ENCODE peak calls at places on chromosomes 2 and 18, in six cellular contexts. K is HepG2, V is HCT116, E is H1, D is GM12878, X is K562. A is an unnamed sample.

GRCh38 chr2:158034198-158034831 is 67.4 kb upstream of the UPP2 start:
- DNase-seq in K (peak), V (peak), E (no peak), D (no peak), X (peak), A (peak)

GRCh38 chr2:234763051-234763909 is 188.5 kb upstream of the SH3BP4 start:
- DNase-seq in K (peak), V (no peak), E (no peak), D (no peak), X (no peak), A (no peak)

GRCh38 chr18:23936371-23936958 is 78.1 kb upstream of the TTC39C start:
- DNase-seq in K (peak), V (no peak), E (no peak), D (no peak), X (no peak), A (no peak)

GRCh38 chr2:111139637-111140317 is 19.1 kb downstream of the BCL2L11 start:
- DNase-seq in K (no peak), V (no peak), E (no peak), D (no peak), X (no peak), A (no peak)

GRCh38 chr18:1056404-1056803 is 151.7 kb downstream of the ADCYAP1 start:
- DNase-seq in K (no peak), V (no peak), E (no peak), D (no peak), X (no peak), A (no peak)

GRCh38 chr2:160652236-160652635 is 158.6 kb upstream of the RBMS1 start:
- DNase-seq in K (no peak), V (no peak), E (no peak), D (no peak), X (no peak), A (no peak)

GRCh38 chr2:31138037-31138962 is at the start of gene GALNT14:
- DNase-seq in K (no peak), V (no peak), E (peak), D (no peak), X (no peak), A (peak)

GRCh38 chr2:55430536-55430935 is 10.9 kb upstream of the CCDC88A start:
- DNase-seq in K (no peak), V (no peak), E (no peak), D (no peak), X (no peak), A (no peak)

GRCh38 chr18:44079602-44080001 is 601.1 kb upstream of the SETBP1 start:
- DNase-seq in K (peak), V (no peak), E (no peak), D (no peak), X (no peak), A (no peak)

GRCh38 chr2:95297088-95297487 is at the start of gene KCNIP3:
- DNase-seq in K (no peak), V (no peak), E (no peak), D (no peak), X (no peak), A (peak)

GRCh38 chr2:189896809-189897208 is 112.6 kb downstream of the PMS1 start:
- DNase-seq in K (peak), V (no peak), E (no peak), D (no peak), X (no peak), A (no peak)

GRCh38 chr2:209476367-209477191 is 52.7 kb downstream of the MAP2 start:
- DNase-seq in K (no peak), V (no peak), E (no peak), D (no peak), X (no peak), A (no peak)

GRCh38 chr2:177874678-177875077 is 197.9 kb downstream of the PDE11A start:
- DNase-seq in K (no peak), V (no peak), E (no peak), D (no peak), X (no peak), A (no peak)

GRCh38 chr2:98702127-98702802 is 28.7 kb downstream of the MGAT4A start:
- DNase-seq in K (peak), V (no peak), E (no peak), D (no peak), X (no peak), A (no peak)

GRCh38 chr2:86065512-86065911 is 40.2 kb downstream of the POLR1A start:
- DNase-seq in K (no peak), V (no peak), E (no peak), D (no peak), X (no peak), A (no peak)

DNA sequence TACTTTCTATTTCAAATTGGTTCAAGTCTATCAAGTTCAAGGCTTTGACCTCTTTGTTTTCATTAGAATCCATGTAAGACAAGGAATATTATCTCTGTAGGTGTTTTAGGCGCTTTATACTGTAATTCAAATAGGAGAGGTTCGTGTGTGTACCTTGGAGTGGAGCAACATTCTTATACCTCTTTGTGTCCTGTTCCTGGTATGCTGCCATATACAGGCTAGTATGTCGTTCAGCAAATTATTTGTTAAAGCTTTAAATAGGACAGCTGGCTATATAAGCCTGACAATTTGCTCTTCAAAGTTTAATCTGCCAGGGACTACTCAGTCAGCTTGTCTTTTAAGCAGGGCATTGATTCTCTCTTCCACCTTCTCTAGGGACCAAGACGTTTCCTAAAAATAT is 31.1 kb upstream of the SPAG16 start:
- DNase-seq in K (no peak), V (no peak), E (no peak), D (no peak), X (no peak), A (no peak)
- TF ChIP-seq ATF3 in K (no peak), V (no peak), E (no peak), D (no peak), X (no peak), A (no peak)

GRCh38 chr2:84905181-84906107 is at the start of gene TMSB10:
- DNase-seq in K (peak), V (no peak), E (no peak), D (no peak), X (peak), A (peak)
- TF ChIP-seq ATF3 in K (peak), V (no peak), E (no peak), D (no peak), X (no peak), A (no peak)

GRCh38 chr18:32019251-32019943 is 772 bp downstream of the RNF125 start:
- DNase-seq in K (peak), V (peak), E (peak), D (no peak), X (no peak), A (peak)
- TF ChIP-seq ATF3 in K (no peak), V (no peak), E (no peak), D (no peak), X (no peak), A (no peak)

GRCh38 chr2:221969087-221969829 is 329.5 kb downstream of the PAX3 start:
- DNase-seq in K (peak), V (peak), E (no peak), D (no peak), X (no peak), A (peak)

GRCh38 chr2:221969830-221970144 is 329.0 kb downstream of the PAX3 start:
- DNase-seq in K (no peak), V (no peak), E (no peak), D (no peak), X (no peak), A (no peak)

GRCh38 chr2:221962186-221962585 is 336.6 kb downstream of the PAX3 start:
- DNase-seq in K (no peak), V (no peak), E (no peak), D (no peak), X (no peak), A (no peak)

GRCh38 chr2:221961561-221961960 is 337.2 kb downstream of the PAX3 start:
- DNase-seq in K (no peak), V (no peak), E (no peak), D (no peak), X (no peak), A (no peak)

DNA sequence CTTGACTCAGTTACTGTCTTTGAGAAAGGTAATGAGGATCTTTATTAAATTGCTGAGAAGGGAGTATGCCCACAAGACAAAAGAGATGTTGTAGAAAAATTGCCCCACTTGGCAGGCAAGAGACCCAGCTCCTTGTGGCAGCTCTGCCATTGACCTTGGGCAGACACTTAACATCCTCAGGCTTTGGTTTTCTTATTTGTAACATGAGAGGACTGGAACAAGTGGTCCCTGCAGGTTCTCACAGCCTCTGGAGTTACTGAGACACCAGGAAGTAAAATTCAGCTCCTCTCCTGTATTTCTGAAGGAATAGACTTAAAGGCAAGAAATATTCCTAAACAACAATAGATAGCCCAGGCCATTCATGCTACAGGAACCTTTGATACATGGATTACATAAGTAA is 333.0 kb downstream of the PAX3 start:
- DNase-seq in K (no peak), V (no peak), E (no peak), D (no peak), X (no peak), A (no peak)
- TF ChIP-seq ATF3 in K (no peak), V (no peak), E (no peak), D (no peak), X (no peak), A (no peak)

DNA sequence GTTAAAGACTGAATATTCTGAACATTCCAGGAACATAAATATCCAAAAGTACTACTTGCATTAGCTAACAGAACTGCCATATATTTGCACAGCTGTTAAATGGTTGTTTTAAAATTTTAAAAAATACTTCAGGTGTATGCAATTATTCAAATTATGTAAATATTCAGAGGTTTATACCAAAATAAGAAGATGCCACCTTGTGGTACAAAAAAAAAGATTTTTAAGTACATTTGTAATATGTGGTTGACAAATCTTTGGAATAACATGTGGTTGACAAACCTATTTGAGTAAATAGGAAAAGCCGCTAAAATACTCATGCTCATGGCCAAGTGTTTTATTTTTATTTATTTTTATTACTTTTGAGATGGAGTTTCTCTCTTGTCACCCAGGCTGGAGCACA is 439.8 kb upstream of the FANCL start:
- DNase-seq in K (no peak), V (no peak), E (no peak), D (no peak), X (no peak), A (no peak)
- TF ChIP-seq ATF3 in K (no peak), V (no peak), E (no peak), D (no peak), X (no peak), A (no peak)

A was measured in WTC11.